ENCODE peak calls at places on chromosomes 16 and 17, in eight cellular contexts. D is KG1; N is SHP77; X is aorta; V is KBM-7; I is CD8-positive, alpha-beta memory T cell; O is mesothelial cell of epicardium; Z is esophagus muscularis mucosa. T is an unnamed sample.

GRCh38 chr17:58710948-58711552 is 18.6 kb downstream of the RAD51C start:
- DNase-seq in D (peak; percentile 47), O (no peak), Z (no peak), X (no peak), N (peak; percentile 20), I (no peak), V (peak; percentile 59), T (peak; percentile 34)

GRCh38 chr16:28288117-28288516 is 4.2 kb upstream of the SBK1 start:
- DNase-seq in N (no peak), I (no peak), O (no peak), V (no peak), Z (no peak), D (no peak), X (no peak), T (no peak)

GRCh38 chr17:38747385-38748328 is 479 bp downstream of the PCGF2 start:
- DNase-seq in O (no peak), N (no peak), X (peak; percentile 91), I (no peak), D (no peak), V (no peak), Z (no peak), T (no peak)

GRCh38 chr17:77930780-77931768 is 27.4 kb upstream of the TNRC6C start:
- DNase-seq in D (no peak), Z (no peak), O (no peak), V (no peak), X (no peak), N (no peak), I (no peak), T (no peak)

GRCh38 chr17:54968954-54969400 is 412 bp downstream of the STXBP4 start:
- DNase-seq in D (no peak), Z (no peak), I (no peak), O (no peak), N (no peak), V (no peak), X (no peak), T (peak; percentile 15)

GRCh38 chr17:82097187-82097918 is 683 bp downstream of the FASN start:
- DNase-seq in D (no peak), N (no peak), X (no peak), Z (no peak), O (no peak), V (peak; percentile 34), I (no peak), T (no peak)

GRCh38 chr16:89187337-89188063 is 12.8 kb downstream of the SLC22A31 start:
- DNase-seq in V (peak; percentile 51), D (no peak), X (no peak), O (peak; percentile 14), N (no peak), Z (no peak), I (peak; percentile 27), T (no peak)

GRCh38 chr16:55478827-55479559 is at the start of gene MMP2:
- DNase-seq in Z (peak; percentile 95), V (peak; percentile 55), N (no peak), D (no peak), O (peak; percentile 42), X (peak; percentile 88), I (no peak), T (no peak)

GRCh38 chr16:84726079-84726669 is 26.4 kb downstream of the USP10 start:
- DNase-seq in Z (peak; percentile 97), X (peak; percentile 98), O (peak; percentile 84), V (peak; percentile 84), D (peak; percentile 85), N (peak; percentile 61), I (peak; percentile 85), T (peak; percentile 36)